ENCODE peak calls at places on chromosome 4, in ten cellular contexts. Z is right lobe of liver, P is colonic mucosa, E is fibroblast of the aortic adventitia, A is uterus, B is K562, X is body of pancreas, T is breast epithelium, D is epithelial cell of proximal tubule, O is fibroblast of pulmonary artery. K is an unnamed sample.

GRCh38 chr4:158090323-158090722 is 82.5 kb downstream of the GASK1B start:
- DNase-seq in E (peak; percentile 78), A (no peak), Z (no peak), O (peak; percentile 45), P (no peak), B (no peak), X (peak; percentile 50), T (no peak), D (no peak), K (peak; percentile 50)

GRCh38 chr4:126328914-126329313 is 1014.2 kb downstream of the FAT4 start:
- DNase-seq in X (no peak), D (no peak), E (no peak), A (no peak), T (no peak), B (no peak), O (no peak), Z (no peak), P (no peak), K (no peak)

GRCh38 chr4:153318696-153319320 is 25.7 kb upstream of the MND1 start:
- DNase-seq in B (peak; percentile 47), Z (no peak), O (peak; percentile 75), X (peak; percentile 56), P (no peak), T (no peak), A (peak; percentile 39), D (no peak), E (peak; percentile 73), K (peak; percentile 79)

GRCh38 chr4:76977731-76978350 is 28.3 kb downstream of the SEPTIN11 start:
- DNase-seq in O (peak; percentile 69), D (no peak), T (no peak), P (no peak), A (no peak), E (peak; percentile 72), B (no peak), X (no peak), Z (no peak), K (peak; percentile 84)

GRCh38 chr4:189974056-189974455 is 33.4 kb downstream of the FRG1 start:
- DNase-seq in X (no peak), A (no peak), E (peak; percentile 0), B (peak; percentile 35), T (no peak), D (no peak), O (peak; percentile 8), Z (no peak), P (no peak), K (peak; percentile 13)

GRCh38 chr4:39626913-39627312 is 11.8 kb downstream of the SMIM14 start:
- DNase-seq in O (no peak), P (no peak), T (no peak), X (no peak), D (no peak), A (no peak), Z (no peak), E (no peak), B (no peak), K (no peak)

GRCh38 chr4:139281212-139281611 is 1.2 kb upstream of the MGARP start:
- DNase-seq in B (no peak), D (no peak), O (no peak), E (no peak), A (no peak), T (no peak), X (no peak), P (no peak), Z (no peak), K (peak; percentile 15)

GRCh38 chr4:4672397-4672796 is 130.5 kb upstream of the STX18 start:
- DNase-seq in Z (no peak), T (no peak), A (no peak), P (peak; percentile 33), B (no peak), O (no peak), X (no peak), E (no peak), D (no peak), K (no peak)

GRCh38 chr4:2948895-2949781 is 14.1 kb downstream of the NOP14 start:
- DNase-seq in Z (peak; percentile 55), P (no peak), O (peak; percentile 41), D (no peak), T (no peak), B (no peak), E (peak; percentile 13), X (peak; percentile 61), A (no peak), K (no peak)

GRCh38 chr4:98446499-98447375 is 185.6 kb downstream of the RAP1GDS1 start:
- DNase-seq in O (peak; percentile 57), X (peak; percentile 10), P (no peak), E (no peak), T (peak; percentile 62), A (no peak), B (peak; percentile 18), D (peak; percentile 43), Z (no peak), K (peak; percentile 95)

GRCh38 chr4:73415807-73416238 is 11.7 kb downstream of the ALB start:
- DNase-seq in Z (no peak), O (no peak), E (peak; percentile 4), A (no peak), D (peak; percentile 9), T (no peak), X (no peak), P (no peak), B (no peak), K (no peak)

GRCh38 chr4:73414936-73415271 is 10.8 kb downstream of the ALB start:
- DNase-seq in O (no peak), T (no peak), D (no peak), B (no peak), Z (no peak), P (no peak), X (no peak), A (no peak), E (no peak), K (no peak)

GRCh38 chr4:73417342-73417741 is 13.3 kb downstream of the ALB start:
- DNase-seq in P (no peak), X (no peak), A (no peak), O (no peak), B (no peak), E (no peak), Z (no peak), T (no peak), D (no peak), K (no peak)

GRCh38 chr4:73417973-73418372 is 13.9 kb downstream of the ALB start:
- DNase-seq in T (no peak), Z (no peak), P (no peak), A (no peak), O (peak; percentile 35), D (no peak), B (no peak), X (no peak), E (peak; percentile 11), K (peak; percentile 9)

GRCh38 chr4:73416423-73417087 is 12.5 kb downstream of the ALB start:
- DNase-seq in D (no peak), X (no peak), O (no peak), P (no peak), B (no peak), T (no peak), E (no peak), A (no peak), Z (no peak), K (no peak)
- TF ChIP-seq CTCF in D (no peak), X (no peak), O (no peak), P (no peak), B (no peak), T (no peak), E (no peak), A (no peak), Z (no peak), K (no peak)

GRCh38 chr4:17812801-17813200 is 2.0 kb downstream of the NCAPG start:
- DNase-seq in B (no peak), Z (no peak), E (no peak), P (no peak), D (no peak), T (no peak), A (no peak), O (peak; percentile 23), X (no peak), K (peak; percentile 32)
- H3K4me3 ChIP-seq in B (peak overlapping the region; percentile 65), Z (no peak overlapping the region), E (peak overlapping the region; percentile 36), P (no peak overlapping the region), D (peak overlapping the region; percentile 82), T (no peak overlapping the region), A (no peak overlapping the region), O (peak overlapping the region; percentile 88), X (no peak overlapping the region), K (no peak overlapping the region)

DNA sequence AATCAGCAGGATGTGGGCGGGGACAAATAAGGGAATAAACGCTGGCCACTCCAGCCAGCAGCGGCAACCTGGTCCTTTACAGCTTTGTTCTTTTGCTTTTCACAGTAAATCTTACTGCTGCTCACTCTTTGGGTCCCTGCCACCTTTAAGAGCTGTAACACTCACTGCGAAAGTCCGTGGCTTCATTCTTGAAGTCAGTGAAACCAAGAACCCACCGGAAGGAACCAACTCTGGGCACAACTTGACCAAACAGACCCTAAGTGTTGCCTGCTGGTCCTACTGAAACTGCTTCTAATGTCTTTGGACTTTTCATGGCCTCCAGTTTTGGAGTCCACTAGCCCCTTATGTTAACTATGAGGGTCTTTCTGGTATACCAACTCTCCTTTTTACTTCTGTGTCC is 566.2 kb upstream of the IGFBP7 start:
- DNase-seq in O (no peak), B (no peak), D (no peak), A (no peak), T (no peak), Z (no peak), P (no peak), X (no peak), E (no peak), K (no peak)
- TF ChIP-seq CTCF in O (no peak), B (no peak), D (no peak), A (no peak), T (no peak), Z (no peak), P (no peak), X (no peak), E (no peak), K (no peak)

GRCh38 chr4:87840149-87840548 is 7.4 kb downstream of the MEPE start:
- DNase-seq in D (no peak), T (no peak), E (no peak), A (no peak), X (no peak), O (no peak), B (no peak), P (no peak), Z (no peak), K (no peak)

GRCh38 chr4:87848622-87849351 is 16.0 kb downstream of the MEPE start:
- DNase-seq in B (peak; percentile 59), X (peak; percentile 63), D (no peak), O (peak; percentile 80), E (peak; percentile 83), P (peak; percentile 43), Z (no peak), A (peak; percentile 66), T (peak; percentile 24), K (peak; percentile 81)

GRCh38 chr4:87839309-87839946 is 6.7 kb downstream of the MEPE start:
- DNase-seq in D (no peak), T (peak; percentile 24), Z (no peak), A (peak; percentile 33), O (peak; percentile 68), B (peak; percentile 27), E (peak; percentile 61), X (peak; percentile 45), P (no peak), K (peak; percentile 73)

GRCh38 chr4:87844476-87844875 is 11.7 kb downstream of the MEPE start:
- DNase-seq in X (no peak), E (peak; percentile 38), B (no peak), Z (no peak), A (no peak), P (no peak), O (peak; percentile 55), D (no peak), T (no peak), K (peak; percentile 29)

DNA sequence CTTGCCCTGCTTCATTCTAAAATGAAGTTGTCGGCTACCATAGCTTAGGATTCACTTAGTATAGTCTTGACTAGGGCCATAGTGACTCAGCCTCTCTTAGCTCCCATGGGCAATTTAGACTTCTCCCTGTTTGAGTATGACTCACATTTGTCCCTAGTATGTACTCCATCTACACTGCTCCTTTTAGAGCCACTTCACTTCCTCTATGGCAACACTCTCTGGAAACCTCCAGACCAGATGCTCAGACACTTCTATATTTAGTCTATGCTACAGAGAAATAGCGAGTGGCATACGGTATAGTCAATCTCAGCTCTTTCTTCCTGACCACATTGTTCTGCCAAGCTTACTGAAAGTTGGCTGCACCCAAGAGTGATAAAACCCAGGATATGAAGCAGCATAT is 11.2 kb downstream of the MEPE start:
- DNase-seq in E (peak; percentile 83), B (no peak), P (no peak), X (peak; percentile 16), O (peak; percentile 83), A (no peak), Z (no peak), D (no peak), T (no peak), K (peak; percentile 65)
- H3K4me3 ChIP-seq in E (peak overlapping the region; percentile 7), B (no peak overlapping the region), P (no peak overlapping the region), X (no peak overlapping the region), O (no peak overlapping the region), A (no peak overlapping the region), Z (no peak overlapping the region), D (no peak overlapping the region), T (no peak overlapping the region), K (no peak overlapping the region)